ENCODE peak calls at places on chromosomes 13 and 19, in five cellular contexts. W is GM23248, F is PC-3, Z is hepatocyte, T is OCI-LY7. H is an unnamed sample.

GRCh38 chr19:55132453-55133129 is 15.2 kb upstream of the PPP1R12C start:
- DNase-seq in W (peak; percentile 38), F (no peak), Z (no peak), T (peak; percentile 45), H (no peak)

GRCh38 chr19:39053276-39054090 is 21.1 kb upstream of the FBXO27 start:
- DNase-seq in W (no peak), F (no peak), Z (peak; percentile 88), T (no peak), H (no peak)

GRCh38 chr13:44088911-44089851 is 209.5 kb downstream of the LACC1 start:
- DNase-seq in W (peak; percentile 12), F (no peak), Z (no peak), T (no peak), H (no peak)

GRCh38 chr13:43180837-43181236 is 157.5 kb downstream of the DNAJC15 start:
- DNase-seq in W (no peak), F (no peak), Z (no peak), T (no peak), H (no peak)

GRCh38 chr19:8531470-8531869 is 17.5 kb upstream of the ZNF414 start:
- DNase-seq in W (no peak), F (no peak), Z (no peak), T (no peak), H (no peak)

GRCh38 chr13:24355103-24355502 is 45.7 kb downstream of the C1QTNF9 start:
- DNase-seq in W (no peak), F (no peak), Z (no peak), T (no peak), H (no peak)

GRCh38 chr19:33316521-33317284 is 14.4 kb upstream of the CEBPA start:
- DNase-seq in W (no peak), F (peak; percentile 63), Z (peak; percentile 68), T (no peak), H (no peak)

GRCh38 chr13:113666324-113666660 is 727 bp upstream of the GRK1 start:
- DNase-seq in W (no peak), F (no peak), Z (no peak), T (no peak), H (no peak)

GRCh38 chr13:75507027-75508001 is 25.3 kb upstream of the TBC1D4 start:
- DNase-seq in W (no peak), F (no peak), Z (no peak), T (no peak), H (no peak)

GRCh38 chr13:30787747-30788535 is 52.6 kb downstream of the ALOX5AP start:
- DNase-seq in W (peak; percentile 75), F (no peak), Z (no peak), T (no peak), H (no peak)

GRCh38 chr13:106336663-106337062 is 198.8 kb downstream of the EFNB2 start:
- DNase-seq in W (no peak), F (no peak), Z (no peak), T (no peak), H (no peak)

GRCh38 chr19:31402931-31403330 is 53.7 kb upstream of the TSHZ3 start:
- DNase-seq in W (peak; percentile 46), F (no peak), Z (no peak), T (no peak), H (no peak)

GRCh38 chr19:31406106-31406505 is 56.9 kb upstream of the TSHZ3 start:
- DNase-seq in W (no peak), F (no peak), Z (no peak), T (no peak), H (no peak)

GRCh38 chr19:31413353-31413752 is 64.1 kb upstream of the TSHZ3 start:
- DNase-seq in W (no peak), F (no peak), Z (no peak), T (no peak), H (no peak)

DNA sequence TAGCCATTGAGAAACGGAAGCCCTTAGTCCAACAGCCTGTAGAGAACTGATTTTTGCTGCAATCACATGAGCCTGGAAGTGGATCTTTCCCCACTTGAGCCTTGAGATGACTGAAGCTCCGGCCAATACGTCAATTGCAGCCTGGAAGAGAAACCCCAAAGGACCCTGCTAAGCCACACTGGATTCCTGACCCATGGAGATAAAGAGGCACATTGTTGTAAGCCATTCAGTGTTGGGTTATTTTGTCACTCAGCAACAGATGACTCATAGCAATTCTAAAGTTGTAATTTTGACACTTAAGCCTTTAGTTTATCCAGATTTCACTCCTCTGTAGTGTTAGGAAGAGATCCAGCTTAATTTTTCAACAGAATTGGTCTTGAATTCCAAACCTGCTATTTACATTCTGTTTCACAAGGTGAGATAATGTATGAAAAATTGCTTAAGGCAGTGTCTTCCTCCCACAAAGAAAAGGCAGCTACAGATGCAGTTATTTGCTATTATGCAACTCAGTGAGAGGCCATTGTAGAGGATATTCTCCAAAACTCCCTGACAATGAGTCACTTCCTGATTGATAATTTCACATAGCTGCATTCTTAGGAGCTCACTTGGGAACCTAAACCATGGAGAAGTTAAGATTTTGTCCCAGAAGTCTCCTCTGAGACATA is 59.4 kb upstream of the TSHZ3 start:
- DNase-seq in W (peak; percentile 90), F (peak; percentile 36), Z (peak; percentile 38), T (no peak), H (no peak)
- H3K9me2 ChIP-seq in W (no peaks in the 10 kb centered on the region), F (no peaks in the 10 kb centered on the region), Z (no peaks in the 10 kb centered on the region), T (no peaks in the 10 kb centered on the region), H (no peaks in the 10 kb centered on the region)

DNA sequence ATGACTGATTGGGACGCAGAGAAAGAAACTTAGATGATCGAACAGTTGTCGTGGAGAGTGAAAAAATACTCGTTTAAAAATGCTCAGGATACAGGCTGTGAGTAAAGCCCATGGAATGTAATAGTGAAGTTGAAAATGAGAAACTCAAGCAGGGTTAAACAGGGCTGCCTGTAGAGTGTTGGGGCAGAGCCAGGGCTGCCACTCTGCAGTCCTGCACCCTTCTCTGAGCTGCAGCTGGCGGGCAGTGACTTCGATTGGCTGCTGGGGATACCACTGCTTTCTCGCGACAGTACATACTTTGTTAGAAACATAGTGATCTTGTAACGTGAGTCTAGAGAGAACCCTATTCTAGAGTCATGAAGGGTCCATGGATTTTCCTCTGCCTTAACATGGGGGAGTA is 95.4 kb downstream of the ARHGEF7 start:
- DNase-seq in W (peak; percentile 83), F (peak; percentile 29), Z (peak; percentile 51), T (no peak), H (peak; percentile 7)
- H3K4me3 ChIP-seq in W (peak overlapping the region; percentile 67), F (no peak overlapping the region), Z (no peak overlapping the region), T (no peak overlapping the region), H (no peak overlapping the region)

DNA sequence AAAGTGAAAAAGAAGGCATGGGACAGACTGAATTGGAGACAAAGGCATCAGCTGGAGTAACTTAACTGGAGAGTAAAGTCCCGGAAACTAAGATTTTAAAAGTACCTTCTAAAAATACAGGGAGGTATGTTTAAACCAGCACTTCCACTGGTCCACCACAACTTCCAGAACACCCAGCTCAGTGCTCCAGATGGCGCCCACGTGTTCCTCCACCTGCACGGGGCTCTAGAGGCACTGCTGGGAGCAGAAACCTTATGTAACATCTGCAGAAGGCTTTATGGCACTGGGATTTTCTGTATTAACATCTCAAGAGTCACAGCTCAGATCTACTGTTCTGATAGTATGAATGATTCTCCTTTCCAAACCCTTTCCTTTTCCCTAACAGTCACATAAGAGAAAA is 252.1 kb downstream of the DCLK1 start:
- DNase-seq in W (no peak), F (no peak), Z (no peak), T (no peak), H (no peak)
- H3K9me2 ChIP-seq in W (no peaks in the 10 kb centered on the region), F (no peaks in the 10 kb centered on the region), Z (no peaks in the 10 kb centered on the region), T (no peaks in the 10 kb centered on the region), H (no peaks in the 10 kb centered on the region)

GRCh38 chr19:14495678-14496028 is 274 bp downstream of the GIPC1 start:
- DNase-seq in W (no peak), F (no peak), Z (no peak), T (no peak), H (no peak)

GRCh38 chr19:14494910-14495677 is 833 bp downstream of the GIPC1 start:
- DNase-seq in W (peak; percentile 51), F (peak; percentile 79), Z (no peak), T (peak; percentile 17), H (peak; percentile 84)

GRCh38 chr19:14496029-14496848 is at the start of gene GIPC1:
- DNase-seq in W (peak; percentile 99), F (peak; percentile 99), Z (peak; percentile 99), T (peak; percentile 85), H (peak; percentile 95)

GRCh38 chr19:14497347-14497921 is 1.5 kb upstream of the GIPC1 start:
- DNase-seq in W (peak; percentile 53), F (peak; percentile 50), Z (no peak), T (no peak), H (peak; percentile 81)

GRCh38 chr19:14496849-14497346 is 971 bp upstream of the GIPC1 start:
- DNase-seq in W (peak; percentile 49), F (no peak), Z (no peak), T (no peak), H (no peak)
- H3K4me3 ChIP-seq in W (no peak overlapping the region), F (peak overlapping the region; percentile 56), Z (no peak overlapping the region), T (peak overlapping the region; percentile 72), H (peak overlapping the region; percentile 28)

H was measured in PC-9.